ENCODE peak calls at places on chromosomes 16 and 17, in six cellular contexts. K, F, Y, E, W and Q are unnamed samples.

GRCh38 chr17:61160789-61161440 is 238.7 kb upstream of the TBX2 start:
- DNase-seq in W (no peak), Y (no peak), E (no peak), K (no peak), F (no peak), Q (no peak)

GRCh38 chr16:23509763-23510153 is 536 bp downstream of the GGA2 start:
- DNase-seq in W (no peak), E (peak), Y (peak), K (no peak), F (no peak), Q (peak)

GRCh38 chr16:57941016-57941656 is 29.8 kb downstream of the CNGB1 start:
- DNase-seq in F (no peak), W (no peak), E (no peak), K (peak), Y (peak), Q (peak)

GRCh38 chr16:82045471-82046178 is 10.6 kb downstream of the HSD17B2 start:
- DNase-seq in F (no peak), Y (no peak), E (no peak), K (no peak), W (no peak), Q (no peak)

GRCh38 chr17:64580384-64581307 is 73.9 kb downstream of the CEP95 start:
- DNase-seq in W (no peak), F (no peak), K (no peak), Y (peak), E (no peak), Q (peak)

GRCh38 chr16:55372792-55373488 is 48.9 kb downstream of the IRX6 start:
- DNase-seq in Y (no peak), K (no peak), E (no peak), F (no peak), W (no peak), Q (peak)

GRCh38 chr16:75288596-75289120 is 37.2 kb upstream of the BCAR1 start:
- DNase-seq in E (no peak), F (no peak), K (no peak), W (no peak), Y (no peak), Q (no peak)

GRCh38 chr17:40341808-40342574 is 22.5 kb downstream of the GJD3 start:
- DNase-seq in Y (peak), K (peak), W (no peak), F (no peak), E (peak), Q (peak)

GRCh38 chr17:8728991-8729390 is 15.6 kb downstream of the CCDC42 start:
- DNase-seq in W (no peak), Y (no peak), F (no peak), E (peak), K (no peak), Q (no peak)

GRCh38 chr17:59840329-59840907 is 52.3 kb downstream of the TUBD1 start:
- DNase-seq in K (no peak), W (no peak), Y (peak), E (peak), F (no peak), Q (peak)

GRCh38 chr16:19379838-19380237 is 37.8 kb upstream of the TMC5 start:
- DNase-seq in K (no peak), Y (no peak), F (no peak), W (no peak), E (no peak), Q (no peak)

GRCh38 chr17:34721326-34721725 is 141.9 kb downstream of the TMEM132E start:
- DNase-seq in Y (no peak), W (no peak), E (peak), K (no peak), F (no peak), Q (no peak)

GRCh38 chr17:73586921-73587680 is 57.1 kb downstream of the SDK2 start:
- DNase-seq in E (peak), K (no peak), Y (no peak), W (no peak), F (no peak), Q (no peak)

GRCh38 chr16:61813339-61813738 is 222.9 kb downstream of the CDH8 start:
- DNase-seq in K (peak), E (no peak), Y (no peak), W (no peak), F (no peak), Q (no peak)

GRCh38 chr17:82967268-82968032 is 112.0 kb upstream of the METRNL start:
- DNase-seq in E (peak), Y (no peak), F (no peak), K (no peak), W (no peak), Q (no peak)

GRCh38 chr17:78484300-78485159 is 92.7 kb downstream of the DNAH17 start:
- DNase-seq in Y (peak), E (peak), F (no peak), W (no peak), K (no peak), Q (peak)

GRCh38 chr16:30662449-30662848 is 4.2 kb downstream of the FBRS start:
- DNase-seq in E (no peak), K (peak), F (no peak), W (no peak), Y (no peak), Q (no peak)

GRCh38 chr16:3152273-3153076 is 17.6 kb downstream of the ZNF213 start:
- DNase-seq in F (peak), Y (peak), W (peak), K (peak), E (peak), Q (peak)

GRCh38 chr16:81921415-81921814 is 89.9 kb downstream of the SDR42E1 start:
- DNase-seq in W (no peak), E (no peak), Y (no peak), K (no peak), F (no peak), Q (no peak)

GRCh38 chr17:65850486-65850885 is 289.0 kb upstream of the AXIN2 start:
- DNase-seq in Y (no peak), F (no peak), K (no peak), W (peak), E (no peak), Q (peak)

DNA sequence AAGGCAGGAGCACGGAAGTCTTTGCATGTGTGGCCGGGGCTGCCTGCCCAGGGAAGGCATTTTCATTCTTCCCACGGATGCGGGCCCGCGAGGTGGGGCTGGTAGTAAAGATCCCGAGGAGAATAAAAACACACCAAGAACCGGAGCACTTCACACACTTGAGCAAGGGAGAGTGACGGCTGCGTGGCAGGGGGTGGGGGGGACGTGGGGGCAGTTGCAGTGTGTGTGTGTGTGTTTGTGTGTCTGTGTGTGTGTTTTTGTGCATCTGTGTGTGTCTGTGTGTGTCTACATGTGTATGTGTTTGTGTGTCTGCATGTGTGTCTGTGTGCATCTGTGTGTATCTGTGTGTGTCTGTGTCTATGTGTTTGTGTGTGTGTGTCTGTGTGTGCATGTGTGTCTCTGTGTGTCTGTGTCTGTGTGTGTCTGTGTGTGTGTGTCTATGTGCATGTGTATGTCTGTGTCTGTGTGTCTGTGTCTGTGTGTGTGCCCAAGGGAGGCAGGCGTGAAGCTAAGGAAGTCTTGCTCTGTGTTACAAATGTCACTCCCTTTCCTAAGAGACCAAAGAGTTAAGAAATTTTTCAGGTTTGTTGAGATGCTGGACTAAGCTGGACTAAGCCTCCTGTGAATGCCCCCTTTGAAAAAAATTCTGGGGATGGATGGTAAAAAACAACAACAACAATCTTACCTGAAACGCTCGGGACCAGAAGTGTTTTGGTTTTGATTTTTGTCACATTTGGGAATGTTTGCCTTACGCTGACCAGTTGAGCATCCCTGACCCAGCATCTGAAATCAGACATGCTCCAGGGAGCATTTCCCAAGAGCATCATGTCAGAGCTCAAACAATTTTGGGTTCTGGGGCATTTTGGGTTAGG is 48.9 kb upstream of the ZNF469 start:
- DNase-seq in W (no peak), F (no peak), E (no peak), Y (no peak), K (peak), Q (no peak)
- H3K4me3 ChIP-seq in W (peak), F (no peak), E (no peak), Y (no peak), K (no peak), Q (no peak)

GRCh38 chr17:45230410-45230786 is 8.7 kb downstream of the FMNL1 start:
- DNase-seq in W (no peak), E (no peak), Y (no peak), F (no peak), K (no peak), Q (no peak)

GRCh38 chr17:45229681-45230409 is 8.2 kb downstream of the FMNL1 start:
- DNase-seq in Y (peak), F (no peak), K (peak), E (peak), W (no peak), Q (no peak)

GRCh38 chr17:45228121-45228941 is 6.6 kb downstream of the FMNL1 start:
- DNase-seq in E (peak), F (no peak), K (peak), W (no peak), Y (no peak), Q (no peak)

GRCh38 chr17:45227631-45228120 is 6.0 kb downstream of the FMNL1 start:
- DNase-seq in E (no peak), Y (no peak), W (no peak), F (no peak), K (peak), Q (no peak)

DNA sequence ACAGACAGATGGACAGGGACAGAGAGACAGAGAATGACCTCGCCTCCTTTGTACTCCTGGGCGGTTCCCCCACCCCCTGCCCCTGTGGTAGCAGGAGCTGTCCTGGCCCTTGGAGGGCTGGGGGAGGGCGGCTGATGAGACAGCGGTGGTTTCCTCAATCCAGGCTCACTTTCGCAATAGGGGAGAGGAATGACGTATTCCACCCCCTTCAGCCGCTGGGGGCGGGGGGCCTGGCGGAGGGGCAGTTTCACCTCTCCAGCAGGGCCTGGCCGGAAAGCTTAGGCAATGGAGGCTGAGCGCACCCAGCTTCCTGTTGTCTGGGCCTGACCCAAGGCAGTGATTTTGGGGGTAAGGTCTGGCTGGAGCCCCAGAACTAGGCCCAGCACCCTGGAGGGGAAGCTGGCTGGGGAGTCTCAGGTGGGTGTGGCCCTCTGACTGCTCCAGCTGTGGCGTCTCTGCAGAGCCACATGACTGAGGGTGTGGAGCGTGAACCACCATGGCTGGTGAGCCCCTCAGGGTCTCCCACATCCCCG is 7.4 kb downstream of the FMNL1 start:
- DNase-seq in F (no peak), W (peak), Y (peak), E (peak), K (peak), Q (peak)
- TF ChIP-seq CTCF in F (no peak), W (no peak), Y (no peak), E (no peak), K (no peak), Q (no peak)

GRCh38 chr17:48746916-48747444 is 18.4 kb upstream of the HOXB13 start:
- DNase-seq in F (no peak), E (peak), W (no peak), Y (no peak), K (no peak), Q (no peak)
- H3K4me3 ChIP-seq in F (no peak), E (no peak), W (no peak), Y (no peak), K (no peak), Q (no peak)

DNA sequence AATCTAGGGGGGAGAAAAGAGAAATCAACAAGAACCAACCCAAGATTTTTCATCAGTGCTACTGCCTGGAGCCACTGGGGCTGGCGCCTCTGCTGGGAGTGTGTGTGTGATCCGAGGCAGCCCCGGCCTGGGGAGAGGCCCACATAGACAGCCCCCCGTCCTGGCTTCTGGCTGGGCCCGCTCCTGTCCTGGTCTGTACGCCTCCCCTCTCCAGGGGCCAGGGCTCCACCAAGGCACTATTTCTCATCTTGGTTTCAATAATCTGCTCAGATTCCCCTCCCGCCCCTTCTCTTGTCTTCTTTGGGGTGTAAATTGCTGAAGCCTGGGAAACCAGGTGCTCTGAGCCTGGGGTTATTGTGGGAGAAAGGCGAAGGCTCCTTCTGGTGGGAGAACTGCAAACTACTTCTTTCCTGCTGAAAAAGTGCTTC is 7.8 kb downstream of the BAHCC1 start:
- DNase-seq in Y (peak), K (no peak), F (no peak), W (no peak), E (peak), Q (no peak)
- TF ChIP-seq CTCF in Y (peak), K (no peak), F (peak), W (no peak), E (peak), Q (peak)

DNA sequence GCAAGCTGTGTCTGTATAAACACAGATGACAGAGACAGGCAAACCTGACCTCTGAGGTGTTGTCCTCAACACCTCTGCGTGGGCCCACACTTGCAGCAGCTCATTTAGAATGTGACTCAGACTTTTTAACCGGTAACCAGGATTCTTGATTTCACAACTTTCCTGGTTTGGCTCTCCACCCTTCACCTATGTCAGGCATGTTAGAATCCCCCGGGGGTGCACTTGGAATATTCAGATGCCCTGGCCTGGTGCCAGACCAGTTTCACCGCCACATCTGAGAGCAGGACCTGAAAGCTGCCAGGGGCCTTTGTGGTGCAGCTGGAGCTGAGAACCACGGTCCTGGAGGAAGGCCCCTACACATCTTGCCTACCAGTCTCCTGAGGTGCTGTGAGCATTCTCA is 4.8 kb downstream of the DHODH start:
- DNase-seq in K (no peak), F (no peak), W (no peak), E (no peak), Y (peak), Q (peak)
- H3K4me3 ChIP-seq in K (no peak), F (no peak), W (no peak), E (peak), Y (no peak), Q (no peak)

DNA sequence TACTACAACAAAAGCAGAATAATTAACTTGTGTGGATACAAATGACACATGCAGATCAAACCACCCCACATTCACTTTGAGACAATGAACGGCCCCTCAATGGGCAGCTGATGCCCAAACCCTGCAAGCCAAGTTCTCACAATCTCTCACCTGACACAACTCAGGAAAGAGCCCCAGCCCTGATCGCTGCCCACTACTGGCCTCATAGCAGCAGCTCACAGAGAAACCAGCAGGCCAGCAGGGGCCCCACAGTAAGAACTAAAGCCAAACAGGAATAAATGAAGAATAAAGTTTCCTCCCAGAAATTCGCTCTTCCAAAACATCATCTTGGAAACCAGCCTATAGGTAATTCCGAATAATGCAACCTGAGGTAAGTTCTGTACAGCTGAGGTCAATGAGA is 7.7 kb downstream of the AKTIP start:
- DNase-seq in Y (no peak), E (peak), W (no peak), K (no peak), F (no peak), Q (no peak)
- TF ChIP-seq CTCF in Y (peak), E (peak), W (no peak), K (no peak), F (peak), Q (no peak)